ENCODE peak calls at places on chromosomes 11 and 22, in seven cellular contexts. O is CD8-positive, alpha-beta T cell; W is omental fat pad; L is endothelial cell; F is psoas muscle; M is transverse colon; D is heart right ventricle. J is an unnamed sample.

GRCh38 chr22:48492371-48493320 is 1335.0 kb downstream of the BRD1 start:
- DNase-seq in O (no peak), M (peak; percentile 50), F (peak; percentile 55), L (peak; percentile 70), W (no peak), D (peak; percentile 39), J (peak; percentile 39)

GRCh38 chr22:23829845-23830372 is 8.9 kb downstream of the DERL3 start:
- DNase-seq in L (no peak), O (no peak), W (no peak), F (no peak), D (no peak), M (no peak), J (no peak)

GRCh38 chr11:45385844-45386243 is 99.7 kb upstream of the SYT13 start:
- DNase-seq in O (no peak), D (no peak), L (no peak), M (no peak), F (no peak), W (no peak), J (no peak)

GRCh38 chr22:30308518-30309230 is 18.1 kb downstream of the TBC1D10A start:
- DNase-seq in O (no peak), L (no peak), F (no peak), W (no peak), M (peak; percentile 63), D (no peak), J (no peak)

GRCh38 chr11:119149371-119150275 is 771 bp downstream of the ABCG4 start:
- DNase-seq in D (peak; percentile 15), F (no peak), W (no peak), L (peak; percentile 23), O (no peak), M (no peak), J (no peak)

GRCh38 chr22:46367707-46368191 is 32.2 kb downstream of the TRMU start:
- DNase-seq in O (peak; percentile 61), W (peak; percentile 74), F (peak; percentile 69), D (peak; percentile 78), M (peak; percentile 87), L (peak; percentile 90), J (peak; percentile 76)

GRCh38 chr11:122367809-122368231 is 251.8 kb upstream of the BLID start:
- DNase-seq in D (no peak), L (no peak), M (no peak), O (no peak), F (no peak), W (no peak), J (no peak)

GRCh38 chr11:92969293-92969633 is 188 bp upstream of the MTNR1B start:
- DNase-seq in W (no peak), D (no peak), M (no peak), L (no peak), O (no peak), F (no peak), J (no peak)

GRCh38 chr11:127270848-127271247 is 270.3 kb upstream of the KIRREL3 start:
- DNase-seq in L (no peak), O (no peak), W (no peak), M (no peak), D (no peak), F (no peak), J (no peak)

GRCh38 chr11:116373545-116373944 is 399.2 kb downstream of the BUD13 start:
- DNase-seq in M (no peak), W (no peak), D (no peak), F (no peak), L (no peak), O (no peak), J (no peak)

GRCh38 chr22:47151490-47151889 is 389.0 kb downstream of the TBC1D22A start:
- DNase-seq in F (no peak), W (no peak), O (no peak), L (no peak), M (no peak), D (no peak), J (no peak)

GRCh38 chr11:116148056-116148455 is 624.7 kb downstream of the BUD13 start:
- DNase-seq in O (no peak), D (no peak), F (no peak), M (no peak), W (no peak), L (no peak), J (no peak)

GRCh38 chr11:82937554-82937953 is 36.0 kb downstream of the DDIAS start:
- DNase-seq in M (no peak), L (no peak), W (no peak), F (no peak), O (no peak), D (no peak), J (no peak)

GRCh38 chr11:69683764-69684333 is 8.7 kb upstream of the LTO1 start:
- DNase-seq in F (no peak), L (no peak), D (no peak), O (no peak), W (no peak), M (peak; percentile 27), J (no peak)

GRCh38 chr11:44112083-44112865 is 16.8 kb downstream of the EXT2 start:
- DNase-seq in O (no peak), W (peak; percentile 42), M (no peak), L (no peak), F (peak; percentile 52), D (peak; percentile 33), J (no peak)

GRCh38 chr22:41517172-41518047 is 26.9 kb downstream of the POLR3H start:
- DNase-seq in F (peak; percentile 69), D (peak; percentile 61), L (peak; percentile 80), W (peak; percentile 90), O (peak; percentile 23), M (peak; percentile 81), J (no peak)

GRCh38 chr11:8080674-8081590 is at the start of gene TUB:
- DNase-seq in M (no peak), D (no peak), O (no peak), F (peak; percentile 32), L (peak; percentile 26), W (no peak), J (no peak)

GRCh38 chr11:117876341-117877119 is at the start of gene FXYD6:
- DNase-seq in L (peak; percentile 41), W (no peak), M (peak; percentile 35), F (peak; percentile 52), D (peak; percentile 73), O (no peak), J (no peak)

GRCh38 chr11:78008174-78008573 is 13.7 kb upstream of the INTS4 start:
- DNase-seq in O (no peak), W (no peak), D (no peak), F (no peak), M (no peak), L (no peak), J (no peak)

GRCh38 chr11:70901951-70902521 is 350.3 kb downstream of the SHANK2 start:
- DNase-seq in W (no peak), O (no peak), D (no peak), L (no peak), F (no peak), M (no peak), J (no peak)

DNA sequence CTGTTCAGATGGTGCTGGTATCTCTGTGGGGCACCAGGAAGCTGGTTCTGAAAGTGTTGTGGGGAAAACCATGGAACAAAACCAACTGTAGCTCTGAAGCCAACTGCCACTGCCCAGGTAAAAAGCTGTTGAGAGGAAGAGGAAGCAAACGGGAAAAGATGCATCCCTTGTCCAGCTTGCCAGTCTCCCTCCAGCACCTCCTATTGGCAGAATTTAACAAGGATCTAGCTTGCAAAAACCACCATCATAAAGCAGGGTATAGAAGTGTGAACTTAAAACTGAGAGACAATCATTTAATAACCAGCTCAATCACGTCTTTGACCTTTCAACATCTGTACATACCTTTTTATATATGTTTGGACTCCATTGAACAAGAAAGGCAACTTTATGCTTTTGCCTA is 4.5 kb downstream of the PATE1 start:
- DNase-seq in F (no peak), D (no peak), W (no peak), M (no peak), O (no peak), L (no peak), J (no peak)
- TF ChIP-seq CTCF in F (no peak), D (no peak), W (no peak), M (no peak), O (no peak), L (no peak), J (no peak)

DNA sequence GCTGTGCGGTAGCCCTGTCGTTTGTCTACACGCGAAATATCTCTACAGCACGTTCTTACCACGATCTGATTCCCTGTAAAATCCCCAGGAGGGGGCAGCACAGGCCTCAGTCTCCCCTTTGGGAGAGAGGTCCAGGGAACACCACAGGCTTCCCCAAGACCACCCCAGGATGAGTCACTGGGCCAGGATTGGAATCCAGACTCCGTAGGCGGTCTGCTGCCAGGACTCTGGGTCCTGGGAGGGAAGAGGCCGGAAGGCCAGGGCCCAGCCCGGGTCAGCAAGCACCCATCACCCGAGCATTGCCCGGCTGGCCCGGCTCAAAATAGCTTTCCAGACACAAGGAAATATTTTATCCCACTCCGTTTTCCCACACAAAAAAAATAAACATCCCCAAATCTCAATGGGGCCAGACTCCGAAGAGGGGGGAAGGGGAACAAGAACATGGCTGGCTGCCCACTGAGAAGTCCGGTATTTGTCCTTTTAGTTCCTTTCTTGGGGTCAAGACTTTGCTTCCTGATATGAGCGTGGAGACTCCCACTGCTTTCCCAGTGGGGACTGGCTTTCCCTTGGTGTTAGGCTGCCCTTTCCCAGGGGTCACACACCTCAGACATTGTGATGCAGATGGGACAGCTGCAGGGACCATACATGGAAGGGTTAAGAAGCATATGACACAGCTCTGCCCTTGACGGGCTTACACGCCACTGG is 91.3 kb downstream of the LRRC32 start:
- DNase-seq in L (no peak), W (no peak), D (peak; percentile 75), F (peak; percentile 51), O (no peak), M (no peak), J (no peak)
- TF ChIP-seq CTCF in L (no peak), W (no peak), D (no peak), F (peak; percentile 11), O (no peak), M (no peak), J (no peak)

DNA sequence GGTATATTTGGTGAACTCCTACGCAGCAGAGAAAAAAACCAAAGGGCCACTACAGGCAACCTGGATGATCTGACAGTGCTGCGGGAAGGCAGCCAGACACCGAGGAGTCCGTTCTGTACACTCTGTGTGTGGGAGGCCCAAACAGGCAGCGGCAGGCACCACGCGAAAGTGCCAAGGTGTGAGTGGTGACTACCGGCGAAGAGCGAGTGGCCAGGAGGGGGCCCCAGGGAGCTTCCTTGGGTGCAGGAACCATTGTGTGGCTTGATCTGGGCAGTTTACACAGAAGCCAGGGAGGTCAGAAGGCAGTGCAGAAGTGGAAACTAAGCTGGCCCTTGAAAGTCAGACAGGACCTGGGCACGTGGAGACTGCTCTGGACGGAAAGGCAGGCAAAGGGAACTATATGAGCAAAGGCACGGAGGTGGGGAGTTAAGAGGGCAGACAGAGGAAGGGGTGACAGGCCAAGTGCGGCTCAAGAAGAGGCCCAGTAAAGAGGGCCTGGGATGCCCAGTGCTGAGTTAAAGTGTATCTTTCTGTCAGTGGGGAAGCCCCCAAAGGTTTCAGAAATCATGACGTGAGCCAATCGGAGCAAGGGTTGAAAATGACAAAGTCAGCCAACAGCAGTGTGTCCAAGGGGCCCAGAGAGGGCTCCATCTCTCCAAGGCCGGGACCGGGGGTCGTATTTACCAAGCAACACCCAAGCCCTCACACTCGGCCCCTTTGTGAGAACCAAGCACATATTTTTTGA is 10.6 kb downstream of the TMEM184B start:
- DNase-seq in L (peak; percentile 57), O (no peak), M (peak; percentile 78), F (peak; percentile 57), D (peak; percentile 69), W (no peak), J (peak; percentile 36)
- TF ChIP-seq CTCF in L (peak; percentile 33), O (peak; percentile 38), M (peak; percentile 61), F (peak; percentile 52), D (peak; percentile 39), W (no peak), J (peak; percentile 27)

DNA sequence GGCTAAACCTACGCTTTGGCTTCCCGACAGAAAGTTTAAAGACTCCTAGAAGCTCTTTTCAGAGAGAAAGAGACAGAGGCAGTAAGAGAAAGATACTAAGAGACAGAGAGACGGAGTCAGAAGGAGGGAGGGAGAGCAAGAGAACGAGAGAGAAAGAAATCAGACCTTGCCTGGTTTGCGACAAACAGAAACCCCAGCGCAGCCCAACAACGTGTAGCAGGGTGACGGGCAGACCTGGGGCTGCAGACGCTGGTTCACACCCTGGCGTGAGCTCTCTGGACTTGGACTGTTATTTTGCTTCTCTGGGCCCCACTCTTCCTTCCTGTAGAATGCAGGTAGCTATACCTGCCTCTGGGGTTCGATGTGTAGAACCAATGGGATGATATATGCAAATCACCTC is 244.4 kb upstream of the SYN3 start:
- DNase-seq in L (no peak), O (no peak), F (no peak), W (no peak), M (no peak), D (no peak), J (no peak)
- TF ChIP-seq CTCF in L (no peak), O (no peak), F (no peak), W (no peak), M (no peak), D (no peak), J (no peak)